ENCODE peak calls at places on chromosomes 2 and 18, in ten cellular contexts. R, W, Y, E, K, S, G, F, C and B are unnamed samples.

GRCh38 chr2:30867385-30867784 is 60.1 kb upstream of the CAPN13 start:
- DNase-seq in C (no peak), F (no peak), S (no peak), G (no peak), K (no peak), E (no peak), R (no peak), Y (no peak), W (peak; percentile 20), B (no peak)

GRCh38 chr2:28292491-28292890 is 100.2 kb upstream of the FOSL2 start:
- DNase-seq in G (no peak), F (no peak), S (no peak), Y (no peak), C (no peak), K (no peak), W (no peak), R (no peak), E (no peak), B (no peak)

GRCh38 chr2:179129574-179130238 is 79.8 kb upstream of the CCDC141 start:
- DNase-seq in C (no peak), S (no peak), W (peak; percentile 42), R (no peak), F (no peak), K (no peak), E (no peak), G (peak; percentile 6), Y (no peak), B (peak; percentile 27)

GRCh38 chr2:199977984-199978415 is 22.6 kb downstream of the MAIP1 start:
- DNase-seq in C (no peak), E (no peak), K (no peak), Y (no peak), F (no peak), S (peak; percentile 67), W (no peak), G (no peak), R (peak; percentile 64), B (peak; percentile 75)

GRCh38 chr2:241073166-241074064 is 28.7 kb downstream of the MTERF4 start:
- DNase-seq in R (no peak), C (no peak), K (no peak), E (no peak), S (no peak), Y (no peak), G (no peak), W (no peak), F (no peak), B (no peak)

GRCh38 chr2:175432021-175432420 is 250.5 kb upstream of the ATP5MC3 start:
- DNase-seq in C (no peak), K (no peak), E (no peak), G (no peak), S (no peak), R (no peak), Y (no peak), W (no peak), F (no peak), B (no peak)

GRCh38 chr18:51070545-51070944 is 40.5 kb downstream of the SMAD4 start:
- DNase-seq in F (no peak), W (no peak), S (no peak), R (no peak), G (no peak), K (no peak), Y (no peak), C (no peak), E (no peak), B (peak; percentile 78)

GRCh38 chr18:66792466-66792865 is 188.6 kb upstream of the CDH19 start:
- DNase-seq in C (no peak), E (no peak), G (no peak), R (no peak), K (no peak), W (no peak), Y (no peak), F (no peak), S (no peak), B (no peak)

GRCh38 chr18:62182220-62182619 is 4.6 kb downstream of the PIGN start:
- DNase-seq in S (no peak), K (no peak), C (no peak), G (no peak), Y (no peak), F (no peak), W (peak; percentile 4), R (no peak), E (no peak), B (no peak)

GRCh38 chr2:242019344-242019743 is 149.8 kb downstream of the RTP5 start:
- DNase-seq in E (no peak), Y (no peak), S (no peak), K (no peak), C (no peak), R (no peak), W (no peak), F (no peak), G (no peak), B (no peak)

GRCh38 chr2:170525566-170525900 is 189.6 kb upstream of the SP5 start:
- DNase-seq in C (peak; percentile 87), F (peak; percentile 82), R (no peak), E (peak; percentile 60), K (peak; percentile 38), G (no peak), S (peak; percentile 63), Y (no peak), W (no peak), B (peak; percentile 80)

GRCh38 chr2:37350034-37350433 is 5.6 kb downstream of the QPCT start:
- DNase-seq in F (peak; percentile 20), K (no peak), G (no peak), R (peak; percentile 44), E (no peak), S (peak; percentile 53), W (peak; percentile 63), C (no peak), Y (no peak), B (no peak)

GRCh38 chr2:241894681-241895426 is 25.3 kb downstream of the RTP5 start:
- DNase-seq in K (no peak), G (no peak), C (peak; percentile 52), E (no peak), S (no peak), F (peak; percentile 39), W (no peak), Y (no peak), R (no peak), B (no peak)

GRCh38 chr2:177031435-177032222 is 181.0 kb upstream of the HNRNPA3 start:
- DNase-seq in Y (no peak), R (no peak), E (no peak), C (no peak), K (no peak), G (peak; percentile 34), W (no peak), F (no peak), S (no peak), B (no peak)

GRCh38 chr2:84942964-84943421 is 28.0 kb upstream of the KCMF1 start:
- DNase-seq in E (no peak), G (no peak), W (peak; percentile 49), C (no peak), S (no peak), R (peak; percentile 93), F (no peak), K (no peak), Y (no peak), B (no peak)

GRCh38 chr2:84940836-84941412 is 30.0 kb upstream of the KCMF1 start:
- DNase-seq in R (no peak), F (no peak), S (peak; percentile 39), E (no peak), W (no peak), G (no peak), C (no peak), K (no peak), Y (no peak), B (no peak)

GRCh38 chr2:84940088-84940470 is 30.9 kb upstream of the KCMF1 start:
- DNase-seq in F (no peak), E (no peak), W (peak; percentile 31), S (no peak), R (no peak), C (no peak), K (no peak), G (no peak), Y (no peak), B (no peak)

GRCh38 chr2:84944257-84944909 is 26.6 kb upstream of the KCMF1 start:
- DNase-seq in R (no peak), Y (no peak), G (no peak), W (no peak), S (no peak), C (no peak), F (no peak), E (no peak), K (no peak), B (no peak)

GRCh38 chr2:84942166-84942565 is 28.8 kb upstream of the KCMF1 start:
- DNase-seq in R (no peak), G (no peak), F (no peak), S (no peak), E (no peak), Y (no peak), W (no peak), K (no peak), C (no peak), B (no peak)
- H3K4me3 ChIP-seq in R (peak overlapping the region; percentile 22), G (no peak overlapping the region), F (no peak overlapping the region), S (no peak overlapping the region), E (no peak overlapping the region), Y (no peak overlapping the region), W (no peak overlapping the region), K (no peak overlapping the region), C (no peak overlapping the region), B (no peak overlapping the region)

GRCh38 chr2:136081582-136082210 is 36.3 kb downstream of the CXCR4 start:
- DNase-seq in S (no peak), G (no peak), K (no peak), W (no peak), R (no peak), Y (no peak), F (no peak), C (no peak), E (no peak), B (no peak)
- TF ChIP-seq CTCF in S (no peak), G (no peak), K (no peak), W (no peak), R (no peak), Y (no peak), F (no peak), C (no peak), E (no peak), B (no peak)

DNA sequence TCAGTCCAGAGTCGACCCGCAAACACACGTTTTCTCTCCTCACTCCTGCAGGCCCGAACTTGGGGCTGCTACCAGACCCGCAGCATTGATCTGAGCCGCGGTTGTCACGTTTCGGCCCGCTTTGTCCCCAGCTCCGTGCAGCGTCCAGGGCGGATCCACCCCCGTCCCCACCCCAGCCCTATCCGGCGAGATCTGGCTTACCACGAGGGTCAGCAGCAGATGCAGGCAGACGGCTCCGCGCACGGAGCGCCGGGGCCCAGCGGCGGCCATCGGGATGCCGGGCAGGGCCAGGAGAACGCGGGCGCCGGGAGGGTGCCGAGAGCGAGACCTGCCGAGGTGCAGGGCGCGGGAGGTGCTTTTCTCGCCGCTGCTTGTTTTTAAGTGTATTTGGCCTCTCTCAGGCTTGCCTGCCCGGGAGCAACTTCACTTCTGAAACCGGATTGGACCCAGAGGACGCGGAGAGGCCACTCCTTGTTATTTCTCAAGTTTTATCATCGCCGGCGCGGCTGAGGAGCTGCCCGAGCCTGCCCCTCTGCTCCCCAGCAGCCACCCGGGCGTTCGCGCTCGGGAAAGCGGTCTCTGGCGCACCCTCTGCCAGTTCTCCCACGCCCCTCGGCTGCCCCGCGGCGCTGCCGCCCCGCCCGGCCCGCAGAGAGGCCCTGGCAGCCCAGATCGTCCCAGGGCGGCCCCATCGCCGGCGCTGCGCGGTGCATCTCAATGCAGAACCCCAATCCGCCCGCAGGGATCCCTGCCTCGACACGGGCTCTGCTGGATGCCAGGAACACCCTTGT is at the start of gene DSC3:
- DNase-seq in G (peak; percentile 36), R (no peak), S (peak; percentile 23), C (peak; percentile 49), K (no peak), E (no peak), F (no peak), W (no peak), Y (no peak), B (no peak)
- H3K4me3 ChIP-seq in G (no peak within 1 kb of the TSS), R (no peak within 1 kb of the TSS), S (no peak within 1 kb of the TSS), C (peak within 1 kb of the TSS; percentile 35), K (peak within 1 kb of the TSS; percentile 39), E (peak within 1 kb of the TSS; percentile 59), F (peak within 1 kb of the TSS; percentile 18), W (no peak within 1 kb of the TSS), Y (no peak within 1 kb of the TSS), B (no peak within 1 kb of the TSS)

GRCh38 chr2:157055660-157056199 is 201.8 kb upstream of the GALNT5 start:
- DNase-seq in K (no peak), G (no peak), W (peak; percentile 3), Y (no peak), S (no peak), F (no peak), E (no peak), R (no peak), C (no peak), B (peak; percentile 76)
- TF ChIP-seq CTCF in K (peak; percentile 18), G (peak; percentile 80), W (peak; percentile 76), Y (no peak), S (peak; percentile 30), F (no peak), E (peak; percentile 65), R (no peak), C (peak; percentile 32), B (peak; percentile 63)